ENCODE peak calls at places on chromosomes 2 and 18, in seven cellular contexts. G is hepatocyte, J is neural progenitor cell, L is PC-3, K is GM23338, Y is GM23248, S is SK-N-SH. C is an unnamed sample.

GRCh38 chr2:125405816-125406215 is 1250.1 kb upstream of the GYPC start:
- DNase-seq in L (peak; percentile 81), J (no peak), K (peak; percentile 1), G (peak; percentile 73), S (no peak), Y (peak; percentile 87), C (no peak)

GRCh38 chr18:48613589-48613988 is 74.8 kb downstream of the CTIF start:
- DNase-seq in Y (no peak), K (peak; percentile 32), S (peak; percentile 90), L (no peak), J (no peak), G (no peak), C (no peak)

GRCh38 chr2:114252713-114253112 is 189.7 kb upstream of the DPP10 start:
- DNase-seq in S (no peak), K (no peak), L (no peak), J (no peak), G (no peak), Y (no peak), C (no peak)

GRCh38 chr2:58866040-58866439 is 624.9 kb upstream of the FANCL start:
- DNase-seq in Y (peak; percentile 16), K (peak; percentile 81), J (peak; percentile 83), L (no peak), G (no peak), S (no peak), C (no peak)

GRCh38 chr2:190596998-190597397 is 51.9 kb upstream of the NAB1 start:
- DNase-seq in Y (peak; percentile 15), J (no peak), L (no peak), K (no peak), G (no peak), S (no peak), C (no peak)

GRCh38 chr2:222318026-222318711 is 19.4 kb upstream of the PAX3 start:
- DNase-seq in G (peak; percentile 84), S (peak; percentile 84), K (peak; percentile 90), Y (peak; percentile 70), J (peak; percentile 92), L (peak; percentile 67), C (peak; percentile 35)

GRCh38 chr2:29174937-29175336 is 59.7 kb downstream of the CLIP4 start:
- DNase-seq in K (no peak), L (no peak), G (no peak), Y (no peak), S (no peak), J (peak; percentile 10), C (no peak)

GRCh38 chr2:100786297-100786658 is 33.7 kb upstream of the NPAS2 start:
- DNase-seq in Y (peak; percentile 89), K (no peak), J (no peak), S (no peak), G (no peak), L (peak; percentile 96), C (no peak)

GRCh38 chr2:204544961-204545860 is at the start of gene PARD3B:
- DNase-seq in J (peak; percentile 84), K (peak; percentile 86), S (peak; percentile 84), Y (peak; percentile 88), L (peak; percentile 74), G (peak; percentile 87), C (peak; percentile 18)

GRCh38 chr2:204545861-204546773 is 842 bp downstream of the PARD3B start:
- DNase-seq in J (no peak), S (no peak), G (peak; percentile 61), K (peak; percentile 45), Y (peak; percentile 37), L (peak; percentile 33), C (no peak)

GRCh38 chr2:204539010-204539385 is 6.3 kb upstream of the PARD3B start:
- DNase-seq in S (no peak), L (no peak), K (no peak), G (no peak), J (no peak), Y (no peak), C (no peak)

GRCh38 chr2:204541637-204542036 is 3.6 kb upstream of the PARD3B start:
- DNase-seq in K (no peak), J (no peak), G (no peak), Y (no peak), L (no peak), S (no peak), C (no peak)

DNA sequence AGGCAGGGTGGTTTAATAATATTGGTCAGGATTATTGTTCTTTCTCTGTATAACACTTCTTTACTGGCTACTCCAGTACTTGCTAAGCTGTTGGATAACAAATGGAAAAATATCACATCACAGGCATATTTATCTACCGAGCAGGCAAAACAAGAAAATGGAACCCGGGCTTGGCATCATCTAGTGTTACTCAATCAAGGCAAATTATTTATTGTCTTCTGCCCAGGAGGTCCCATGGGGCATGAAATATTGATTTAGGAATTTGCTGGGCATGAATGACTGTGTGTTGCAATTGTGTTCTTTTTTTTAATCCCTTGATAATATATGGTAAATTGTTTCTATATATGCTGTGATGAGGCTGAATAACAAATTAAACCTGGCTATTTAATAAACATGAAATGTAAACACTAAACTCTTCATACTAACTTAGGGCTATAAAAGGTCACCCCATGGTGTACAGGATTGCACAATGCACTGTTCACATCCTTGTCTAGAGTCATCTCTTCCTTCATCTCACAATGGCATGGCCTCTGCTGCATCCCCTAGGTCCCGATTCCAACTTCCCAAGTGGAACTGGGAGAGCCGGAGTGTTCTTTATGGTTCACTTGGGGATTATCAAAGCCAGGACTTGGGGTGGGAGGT is 2.2 kb upstream of the PARD3B start:
- DNase-seq in G (no peak), Y (peak; percentile 26), J (no peak), S (no peak), L (no peak), K (no peak), C (no peak)
- TF ChIP-seq EZH2phosphoT487 in G (no peak), Y (no peak), J (no peak), S (no peak), L (no peak), K (no peak), C (no peak)

GRCh38 chr18:45724591-45724990 is 610 bp downstream of the SLC14A1 start:
- DNase-seq in J (no peak), L (no peak), S (no peak), G (no peak), Y (no peak), K (no peak), C (no peak)

GRCh38 chr18:45719106-45719505 is 4.9 kb upstream of the SLC14A1 start:
- DNase-seq in K (no peak), Y (peak; percentile 5), J (no peak), S (no peak), G (no peak), L (no peak), C (no peak)

GRCh38 chr18:45726603-45727002 is 2.6 kb downstream of the SLC14A1 start:
- DNase-seq in J (no peak), Y (no peak), S (no peak), G (no peak), L (no peak), K (no peak), C (no peak)

GRCh38 chr18:45723921-45724320 is at the start of gene SLC14A1:
- DNase-seq in L (no peak), Y (no peak), G (no peak), J (no peak), K (no peak), S (no peak), C (no peak)

GRCh38 chr18:45722899-45723298 is 1.1 kb upstream of the SLC14A1 start:
- DNase-seq in K (peak; percentile 87), J (peak; percentile 76), L (peak; percentile 64), Y (peak; percentile 79), G (peak; percentile 84), S (peak; percentile 81), C (peak; percentile 57)
- TF ChIP-seq EZH2phosphoT487 in K (no peak), J (no peak), L (no peak), Y (no peak), G (no peak), S (no peak), C (no peak)

GRCh38 chr2:70354264-70354949 is 52.5 kb upstream of the FAM136A start:
- DNase-seq in G (no peak), J (no peak), Y (peak; percentile 89), L (peak; percentile 60), K (no peak), S (no peak), C (no peak)

GRCh38 chr2:70360661-70361316 is 58.9 kb upstream of the FAM136A start:
- DNase-seq in G (no peak), Y (no peak), L (peak; percentile 93), J (no peak), K (no peak), S (no peak), C (peak; percentile 58)

GRCh38 chr2:70362661-70363060 is 60.8 kb upstream of the FAM136A start:
- DNase-seq in K (no peak), Y (peak; percentile 75), J (no peak), L (peak; percentile 94), G (no peak), S (no peak), C (no peak)

DNA sequence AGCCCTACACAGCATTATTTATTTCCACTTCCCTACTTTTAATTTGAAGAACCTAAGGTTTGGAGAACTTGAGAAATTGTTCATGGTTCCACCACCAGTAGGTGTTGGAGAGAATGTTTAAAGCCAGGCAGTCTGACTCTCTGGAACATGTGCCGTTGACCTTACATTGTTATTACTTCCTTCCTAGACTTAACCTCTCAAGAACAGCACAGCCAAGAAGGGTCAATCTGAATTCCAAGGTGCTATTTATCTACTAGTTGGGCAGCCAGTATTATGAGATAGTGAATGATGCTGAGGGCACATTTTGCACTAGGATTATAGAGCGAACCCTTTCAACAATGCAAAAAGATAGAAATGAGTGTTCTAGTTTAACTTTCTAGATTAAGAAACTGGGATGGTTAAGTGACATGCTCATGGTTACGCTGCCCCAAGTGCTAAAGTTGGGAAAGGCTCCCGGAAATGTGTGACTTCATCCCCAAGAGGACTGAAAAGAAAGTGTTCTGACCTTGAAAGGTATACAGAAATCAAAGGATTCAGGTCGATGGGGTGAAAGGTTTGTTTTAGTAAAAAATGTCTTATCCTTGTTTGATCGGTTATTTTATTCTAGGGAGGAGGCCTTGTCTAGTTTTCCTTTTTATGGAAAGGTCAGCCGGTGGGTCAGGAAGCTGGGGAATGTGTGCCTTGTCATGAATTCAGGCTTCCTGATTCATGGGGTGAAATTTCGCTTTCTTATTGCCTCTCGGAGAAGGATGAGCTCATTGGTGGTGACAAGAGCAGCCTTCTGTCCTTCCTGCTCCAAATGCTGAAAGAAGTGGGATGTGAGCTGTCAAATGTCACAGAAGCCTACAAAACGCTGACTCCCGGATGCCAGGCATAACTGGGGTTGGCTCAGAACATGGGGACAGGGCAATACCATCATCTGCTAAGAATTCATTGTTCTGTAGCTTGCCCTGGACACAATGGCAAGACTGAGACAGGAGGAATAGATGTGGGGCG is 55.5 kb upstream of the FAM136A start:
- DNase-seq in L (peak; percentile 76), Y (peak; percentile 82), G (no peak), S (no peak), K (peak; percentile 46), J (no peak), C (no peak)
- TF ChIP-seq EZH2phosphoT487 in L (no peak), Y (no peak), G (no peak), S (no peak), K (no peak), J (no peak), C (no peak)

GRCh38 chr2:241949736-241950412 is 80.3 kb downstream of the RTP5 start:
- DNase-seq in G (no peak), L (no peak), Y (no peak), J (no peak), S (no peak), K (no peak), C (no peak)

GRCh38 chr2:241950413-241950863 is 80.9 kb downstream of the RTP5 start:
- DNase-seq in Y (no peak), K (no peak), G (no peak), S (no peak), J (no peak), L (no peak), C (no peak)

GRCh38 chr2:241948901-241949735 is 79.6 kb downstream of the RTP5 start:
- DNase-seq in Y (no peak), G (no peak), L (no peak), S (no peak), J (no peak), K (no peak), C (no peak)

GRCh38 chr2:241951920-241952319 is 82.4 kb downstream of the RTP5 start:
- DNase-seq in G (no peak), L (no peak), J (no peak), K (no peak), Y (no peak), S (no peak), C (no peak)

DNA sequence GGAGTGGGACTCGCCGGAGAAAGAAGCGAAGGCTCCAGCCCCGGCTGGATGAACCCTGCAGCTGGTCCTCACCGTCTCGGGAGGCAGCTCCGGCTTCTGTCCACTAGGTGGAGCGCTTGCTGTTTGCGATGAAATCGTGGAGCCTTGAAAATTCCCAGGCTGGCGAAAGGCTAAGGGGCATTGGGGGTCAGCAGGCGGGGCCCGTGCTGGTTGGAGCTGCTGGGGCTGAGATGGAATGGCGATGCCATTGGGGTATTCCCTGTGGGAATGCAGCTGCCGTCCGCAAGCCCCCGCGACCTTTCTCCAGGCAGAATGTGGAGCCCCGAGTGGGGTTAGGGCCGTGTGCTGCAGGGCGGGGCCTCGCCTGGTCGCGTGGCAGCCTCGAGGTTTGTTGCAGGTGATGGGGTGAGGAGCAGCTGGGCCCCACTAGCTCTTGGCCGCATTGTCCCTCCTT is 81.4 kb downstream of the RTP5 start:
- DNase-seq in J (peak; percentile 94), S (peak; percentile 94), L (peak; percentile 73), K (peak; percentile 97), G (peak; percentile 89), Y (peak; percentile 81), C (peak; percentile 31)
- TF ChIP-seq EZH2phosphoT487 in J (no peak), S (no peak), L (no peak), K (no peak), G (no peak), Y (no peak), C (no peak)